ENCODE peak calls at places on chromosomes 4 and X, in eight cellular contexts. One of them, this sample, is unnamed.
A peak's percentile ranks its signal among the peaks of the same experiment; 100 is the strongest.

GRCh38 chrX:110671068-110671803 is 124.4 kb downstream of the CHRDL1 start:
- DNase-seq in HepG2: no peak
- DNase-seq in cardiac fibroblast: no peak
- DNase-seq in hepatocyte: no peak
- DNase-seq in fibroblast of mammary gland: peak; percentile 52
- DNase-seq in BJ: no peak
- DNase-seq in uterus: no peak
- DNase-seq in lung: no peak
- DNase-seq in this sample: peak; percentile 3

GRCh38 chr4:110129544-110129943 is 68.9 kb downstream of the ELOVL6 start:
- DNase-seq in HepG2: no peak
- DNase-seq in cardiac fibroblast: no peak
- DNase-seq in hepatocyte: no peak
- DNase-seq in fibroblast of mammary gland: no peak
- DNase-seq in BJ: no peak
- DNase-seq in uterus: no peak
- DNase-seq in lung: no peak
- DNase-seq in this sample: no peak

GRCh38 chr4:7217453-7218310 is 25.3 kb downstream of the SORCS2 start:
- DNase-seq in HepG2: no peak
- DNase-seq in cardiac fibroblast: peak; percentile 26
- DNase-seq in hepatocyte: peak; percentile 31
- DNase-seq in fibroblast of mammary gland: no peak
- DNase-seq in BJ: no peak
- DNase-seq in uterus: no peak
- DNase-seq in lung: peak; percentile 80
- DNase-seq in this sample: no peak

GRCh38 chr4:3531887-3532713 is at the start of gene LRPAP1:
- DNase-seq in HepG2: peak; percentile 80
- DNase-seq in cardiac fibroblast: peak; percentile 93
- DNase-seq in hepatocyte: peak; percentile 96
- DNase-seq in fibroblast of mammary gland: peak; percentile 80
- DNase-seq in BJ: peak; percentile 33
- DNase-seq in uterus: peak; percentile 94
- DNase-seq in lung: peak; percentile 93
- DNase-seq in this sample: peak; percentile 89

GRCh38 chr4:141995051-141995450 is 358.7 kb downstream of the IL15 start:
- DNase-seq in HepG2: no peak
- DNase-seq in cardiac fibroblast: no peak
- DNase-seq in hepatocyte: no peak
- DNase-seq in fibroblast of mammary gland: no peak
- DNase-seq in BJ: no peak
- DNase-seq in uterus: no peak
- DNase-seq in lung: no peak
- DNase-seq in this sample: peak; percentile 9

GRCh38 chr4:88283661-88284377 is 542 bp downstream of the PPM1K start:
- DNase-seq in HepG2: peak; percentile 28
- DNase-seq in cardiac fibroblast: peak; percentile 73
- DNase-seq in hepatocyte: peak; percentile 79
- DNase-seq in fibroblast of mammary gland: peak; percentile 54
- DNase-seq in BJ: no peak
- DNase-seq in uterus: peak; percentile 71
- DNase-seq in lung: peak; percentile 57
- DNase-seq in this sample: peak; percentile 77

GRCh38 chrX:137431693-137432488 is 134.0 kb upstream of the ZIC3 start:
- DNase-seq in HepG2: no peak
- DNase-seq in cardiac fibroblast: no peak
- DNase-seq in hepatocyte: no peak
- DNase-seq in fibroblast of mammary gland: no peak
- DNase-seq in BJ: no peak
- DNase-seq in uterus: no peak
- DNase-seq in lung: no peak
- DNase-seq in this sample: no peak

GRCh38 chr4:155692990-155693659 is 26.5 kb downstream of the GUCY1A1 start:
- DNase-seq in HepG2: no peak
- DNase-seq in cardiac fibroblast: no peak
- DNase-seq in hepatocyte: no peak
- DNase-seq in fibroblast of mammary gland: no peak
- DNase-seq in BJ: no peak
- DNase-seq in uterus: no peak
- DNase-seq in lung: no peak
- DNase-seq in this sample: no peak

GRCh38 chr4:122673252-122673651 is 52.4 kb upstream of the IL21 start:
- DNase-seq in HepG2: no peak
- DNase-seq in cardiac fibroblast: peak; percentile 33
- DNase-seq in hepatocyte: peak; percentile 34
- DNase-seq in fibroblast of mammary gland: peak; percentile 49
- DNase-seq in BJ: no peak
- DNase-seq in uterus: no peak
- DNase-seq in lung: no peak
- DNase-seq in this sample: peak; percentile 45

GRCh38 chrX:150036181-150036580 is 97.9 kb upstream of the EOLA2 start:
- DNase-seq in HepG2: peak; percentile 53
- DNase-seq in cardiac fibroblast: peak; percentile 57
- DNase-seq in hepatocyte: no peak
- DNase-seq in fibroblast of mammary gland: peak; percentile 71
- DNase-seq in BJ: no peak
- DNase-seq in uterus: no peak
- DNase-seq in lung: no peak
- DNase-seq in this sample: peak; percentile 25

GRCh38 chr4:5278213-5278612 is 226.9 kb downstream of the STK32B start:
- DNase-seq in HepG2: no peak
- DNase-seq in cardiac fibroblast: no peak
- DNase-seq in hepatocyte: no peak
- DNase-seq in fibroblast of mammary gland: no peak
- DNase-seq in BJ: no peak
- DNase-seq in uterus: no peak
- DNase-seq in lung: no peak
- DNase-seq in this sample: no peak

GRCh38 chr4:107094332-107094731 is 58.2 kb upstream of the DKK2 start:
- DNase-seq in HepG2: peak; percentile 1
- DNase-seq in cardiac fibroblast: peak; percentile 23
- DNase-seq in hepatocyte: peak; percentile 10
- DNase-seq in fibroblast of mammary gland: peak; percentile 64
- DNase-seq in BJ: no peak
- DNase-seq in uterus: no peak
- DNase-seq in lung: no peak
- DNase-seq in this sample: peak; percentile 34

GRCh38 chr4:147194107-147194506 is 248.4 kb upstream of the TTC29 start:
- DNase-seq in HepG2: no peak
- DNase-seq in cardiac fibroblast: peak; percentile 33
- DNase-seq in hepatocyte: no peak
- DNase-seq in fibroblast of mammary gland: no peak
- DNase-seq in BJ: no peak
- DNase-seq in uterus: no peak
- DNase-seq in lung: no peak
- DNase-seq in this sample: no peak
- H3K4me3 ChIP-seq in HepG2: no peak overlapping the region
- H3K4me3 ChIP-seq in cardiac fibroblast: no peak overlapping the region
- H3K4me3 ChIP-seq in hepatocyte: no peak overlapping the region
- H3K4me3 ChIP-seq in fibroblast of mammary gland: no peak overlapping the region
- H3K4me3 ChIP-seq in BJ: no peak overlapping the region
- H3K4me3 ChIP-seq in uterus: no peak overlapping the region
- H3K4me3 ChIP-seq in lung: no peak overlapping the region
- H3K4me3 ChIP-seq in this sample: no peak overlapping the region

DNA sequence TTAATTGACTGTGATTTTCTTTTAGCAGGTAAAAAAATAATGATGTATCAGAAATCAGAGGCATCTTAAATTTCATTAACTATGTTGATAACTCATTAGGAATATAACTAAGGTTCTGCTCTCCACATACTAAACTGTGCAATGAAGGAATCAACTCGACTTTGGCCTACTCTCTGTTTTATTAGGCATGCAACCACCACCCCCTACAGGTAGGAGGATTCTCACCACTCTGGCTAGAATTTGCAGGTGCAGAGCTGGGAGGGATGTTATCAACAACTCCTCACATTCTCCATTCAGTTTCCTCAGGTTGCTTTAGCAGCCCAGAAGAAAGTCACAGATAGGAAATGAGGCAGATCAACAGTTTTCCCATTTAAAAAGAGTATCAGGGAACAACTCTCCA is 160.1 kb downstream of the COX18 start:
- DNase-seq in HepG2: peak; percentile 10
- DNase-seq in cardiac fibroblast: no peak
- DNase-seq in hepatocyte: peak; percentile 56
- DNase-seq in fibroblast of mammary gland: no peak
- DNase-seq in BJ: no peak
- DNase-seq in uterus: no peak
- DNase-seq in lung: no peak
- DNase-seq in this sample: peak; percentile 13
- TF ChIP-seq CTCF in HepG2: peak; percentile 51
- TF ChIP-seq CTCF in cardiac fibroblast: peak; percentile 27
- TF ChIP-seq CTCF in hepatocyte: peak; percentile 43
- TF ChIP-seq CTCF in fibroblast of mammary gland: no peak
- TF ChIP-seq CTCF in BJ: peak; percentile 35
- TF ChIP-seq CTCF in uterus: peak; percentile 50
- TF ChIP-seq CTCF in lung: no peak
- TF ChIP-seq CTCF in this sample: peak; percentile 43

GRCh38 chrX:65921363-65921762 is 118.5 kb downstream of the VSIG4 start:
- DNase-seq in HepG2: no peak
- DNase-seq in cardiac fibroblast: no peak
- DNase-seq in hepatocyte: no peak
- DNase-seq in fibroblast of mammary gland: no peak
- DNase-seq in BJ: no peak
- DNase-seq in uterus: no peak
- DNase-seq in lung: no peak
- DNase-seq in this sample: no peak

GRCh38 chrX:65925592-65925991 is 114.3 kb downstream of the VSIG4 start:
- DNase-seq in HepG2: no peak
- DNase-seq in cardiac fibroblast: no peak
- DNase-seq in hepatocyte: no peak
- DNase-seq in fibroblast of mammary gland: no peak
- DNase-seq in BJ: no peak
- DNase-seq in uterus: no peak
- DNase-seq in lung: no peak
- DNase-seq in this sample: no peak

GRCh38 chrX:65924938-65925507 is 114.9 kb downstream of the VSIG4 start:
- DNase-seq in HepG2: no peak
- DNase-seq in cardiac fibroblast: no peak
- DNase-seq in hepatocyte: no peak
- DNase-seq in fibroblast of mammary gland: no peak
- DNase-seq in BJ: no peak
- DNase-seq in uterus: no peak
- DNase-seq in lung: no peak
- DNase-seq in this sample: no peak

GRCh38 chrX:65928522-65928921 is 111.4 kb downstream of the VSIG4 start:
- DNase-seq in HepG2: no peak
- DNase-seq in cardiac fibroblast: no peak
- DNase-seq in hepatocyte: no peak
- DNase-seq in fibroblast of mammary gland: no peak
- DNase-seq in BJ: no peak
- DNase-seq in uterus: no peak
- DNase-seq in lung: no peak
- DNase-seq in this sample: no peak

DNA sequence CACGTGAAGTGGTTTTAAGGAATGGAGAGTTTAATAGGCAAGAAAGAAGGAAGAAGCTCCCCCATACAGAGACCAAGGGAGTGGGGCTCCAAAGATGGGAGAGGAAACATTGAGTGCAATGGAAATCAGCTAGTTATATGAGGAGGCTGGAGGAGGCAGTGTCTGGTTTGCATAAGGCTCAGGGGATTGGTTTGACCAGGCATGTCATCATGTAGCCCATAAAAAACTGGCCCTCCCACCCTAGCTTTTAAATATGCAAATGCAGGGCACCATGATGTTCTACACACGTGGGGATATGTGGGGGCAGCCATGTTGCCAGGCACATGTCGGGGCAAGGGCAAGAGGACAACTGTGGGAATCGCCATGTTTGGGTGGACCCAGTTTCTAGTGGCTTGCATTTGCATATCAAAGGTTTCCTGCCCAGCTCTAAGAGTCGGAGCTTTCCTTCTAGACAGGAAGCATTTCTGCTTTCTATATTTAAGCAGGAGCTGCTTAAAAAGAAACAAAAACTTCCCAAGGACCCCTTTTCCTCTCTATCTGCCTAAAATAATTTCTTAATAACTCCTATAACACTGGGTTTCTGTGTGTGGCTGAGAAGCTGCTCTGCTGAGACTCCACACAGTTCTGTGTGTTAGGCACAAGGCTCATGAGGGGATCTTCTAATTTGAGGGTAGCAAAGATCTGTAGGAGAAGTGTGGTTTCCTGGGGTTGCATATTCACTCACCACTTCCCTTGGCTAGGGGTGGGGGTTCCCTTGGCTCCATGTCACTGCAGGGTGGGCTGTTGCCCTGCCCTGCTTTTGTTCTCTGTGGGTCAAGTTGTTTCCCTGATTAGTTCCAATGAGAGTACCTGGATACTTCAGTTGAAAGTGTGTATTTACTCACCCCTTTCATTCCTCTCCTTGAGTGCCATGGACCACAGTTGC is 113.5 kb downstream of the VSIG4 start:
- DNase-seq in HepG2: no peak
- DNase-seq in cardiac fibroblast: no peak
- DNase-seq in hepatocyte: no peak
- DNase-seq in fibroblast of mammary gland: no peak
- DNase-seq in BJ: no peak
- DNase-seq in uterus: no peak
- DNase-seq in lung: no peak
- DNase-seq in this sample: no peak
- H3K4me3 ChIP-seq in HepG2: no peak overlapping the region
- H3K4me3 ChIP-seq in cardiac fibroblast: no peak overlapping the region
- H3K4me3 ChIP-seq in hepatocyte: no peak overlapping the region
- H3K4me3 ChIP-seq in fibroblast of mammary gland: no peak overlapping the region
- H3K4me3 ChIP-seq in BJ: no peak overlapping the region
- H3K4me3 ChIP-seq in uterus: no peak overlapping the region
- H3K4me3 ChIP-seq in lung: no peak overlapping the region
- H3K4me3 ChIP-seq in this sample: no peak overlapping the region

GRCh38 chrX:10725071-10725470 is 104.7 kb upstream of the MID1 start:
- DNase-seq in HepG2: no peak
- DNase-seq in cardiac fibroblast: no peak
- DNase-seq in hepatocyte: no peak
- DNase-seq in fibroblast of mammary gland: no peak
- DNase-seq in BJ: no peak
- DNase-seq in uterus: no peak
- DNase-seq in lung: no peak
- DNase-seq in this sample: no peak

GRCh38 chrX:10726647-10727046 is 106.3 kb upstream of the MID1 start:
- DNase-seq in HepG2: no peak
- DNase-seq in cardiac fibroblast: peak; percentile 65
- DNase-seq in hepatocyte: no peak
- DNase-seq in fibroblast of mammary gland: peak; percentile 52
- DNase-seq in BJ: no peak
- DNase-seq in uterus: no peak
- DNase-seq in lung: no peak
- DNase-seq in this sample: peak; percentile 17

DNA sequence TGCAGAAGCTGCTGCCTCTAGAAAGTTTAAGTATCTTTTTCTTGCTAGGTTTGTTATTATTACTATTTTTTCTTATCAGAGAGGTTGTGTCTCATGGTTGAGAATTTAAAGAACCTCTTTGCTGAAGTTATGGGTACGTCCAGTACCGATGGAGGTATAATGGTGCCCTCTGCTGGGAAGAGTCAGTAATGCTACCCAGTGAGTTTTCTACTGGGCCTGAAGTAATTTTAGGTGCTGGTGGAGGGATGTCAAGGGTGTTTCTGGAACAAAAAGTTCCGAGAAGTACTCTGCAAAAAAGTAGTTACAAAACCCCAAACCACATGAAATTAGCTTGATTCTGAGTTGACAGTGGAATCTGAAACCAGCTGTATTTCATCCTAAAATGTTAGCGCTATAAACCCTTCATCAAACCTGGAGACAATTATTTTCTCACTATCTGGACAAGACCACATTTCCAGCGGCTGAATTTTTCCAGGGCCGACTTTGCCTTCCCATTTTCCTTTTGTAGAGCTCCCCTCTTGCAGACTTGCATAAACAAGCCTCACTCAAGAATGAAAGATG is 102.5 kb upstream of the MID1 start:
- DNase-seq in HepG2: no peak
- DNase-seq in cardiac fibroblast: peak; percentile 76
- DNase-seq in hepatocyte: peak; percentile 66
- DNase-seq in fibroblast of mammary gland: peak; percentile 65
- DNase-seq in BJ: no peak
- DNase-seq in uterus: peak; percentile 67
- DNase-seq in lung: peak; percentile 45
- DNase-seq in this sample: peak; percentile 56
- TF ChIP-seq CTCF in HepG2: no peak
- TF ChIP-seq CTCF in cardiac fibroblast: peak; percentile 68
- TF ChIP-seq CTCF in hepatocyte: peak; percentile 60
- TF ChIP-seq CTCF in fibroblast of mammary gland: peak; percentile 83
- TF ChIP-seq CTCF in BJ: peak; percentile 66
- TF ChIP-seq CTCF in uterus: peak; percentile 58
- TF ChIP-seq CTCF in lung: peak; percentile 35
- TF ChIP-seq CTCF in this sample: peak; percentile 66